ENCODE peak calls at places on chromosome 12, in nine cellular contexts. R, W, V, P, M, X, Y, H and T are unnamed samples.

GRCh38 chr12:17511369-17511768 is 578.6 kb downstream of the RERGL start:
- DNase-seq in X (no peak), M (no peak), V (no peak), R (no peak), P (no peak), Y (peak), H (no peak), W (no peak), T (no peak)

GRCh38 chr12:51441583-51441982 is 17.0 kb downstream of the SLC4A8 start:
- DNase-seq in X (no peak), Y (no peak), H (no peak), R (no peak), W (no peak), M (peak), P (no peak), V (peak), T (peak)

GRCh38 chr12:59087077-59087673 is 166.9 kb upstream of the LRIG3 start:
- DNase-seq in R (no peak), M (no peak), H (no peak), P (no peak), Y (no peak), W (peak), V (peak), X (no peak), T (no peak)

GRCh38 chr12:10249690-10250455 is 37.2 kb downstream of the GABARAPL1 start:
- DNase-seq in V (no peak), R (no peak), X (no peak), Y (no peak), W (no peak), H (no peak), M (no peak), P (no peak), T (no peak)

GRCh38 chr12:26046886-26047285 is 78.0 kb downstream of the BHLHE41 start:
- DNase-seq in P (no peak), R (no peak), X (no peak), M (no peak), V (no peak), W (no peak), H (no peak), Y (no peak), T (no peak)

GRCh38 chr12:52083638-52083996 is 4.1 kb downstream of the SMIM41 start:
- DNase-seq in H (no peak), P (no peak), V (no peak), Y (no peak), X (no peak), M (no peak), R (no peak), W (no peak), T (no peak)

GRCh38 chr12:6551496-6552139 is 4.2 kb downstream of the IFFO1 start:
- DNase-seq in R (no peak), M (no peak), P (no peak), X (no peak), Y (peak), W (no peak), H (peak), V (peak), T (no peak)

GRCh38 chr12:112185093-112185923 is 59.9 kb downstream of the TRAFD1 start:
- DNase-seq in P (no peak), Y (no peak), R (no peak), X (no peak), W (no peak), H (no peak), V (no peak), M (no peak), T (no peak)

GRCh38 chr12:24398605-24399004 is 449.1 kb upstream of the SOX5 start:
- DNase-seq in X (no peak), M (no peak), H (no peak), P (no peak), W (no peak), R (no peak), V (no peak), Y (no peak), T (no peak)

GRCh38 chr12:54047160-54047963 is 6.3 kb upstream of the HOXC4 start:
- DNase-seq in H (no peak), Y (no peak), P (no peak), V (no peak), M (no peak), R (no peak), X (no peak), W (no peak), T (no peak)

GRCh38 chr12:124543052-124543590 is 24.3 kb downstream of the NCOR2 start:
- DNase-seq in V (peak), X (no peak), P (no peak), W (no peak), M (no peak), Y (peak), H (no peak), R (no peak), T (no peak)

GRCh38 chr12:55700255-55701018 is 7.3 kb downstream of the ITGA7 start:
- DNase-seq in X (no peak), V (peak), P (no peak), W (no peak), M (peak), R (no peak), H (no peak), Y (no peak), T (no peak)

DNA sequence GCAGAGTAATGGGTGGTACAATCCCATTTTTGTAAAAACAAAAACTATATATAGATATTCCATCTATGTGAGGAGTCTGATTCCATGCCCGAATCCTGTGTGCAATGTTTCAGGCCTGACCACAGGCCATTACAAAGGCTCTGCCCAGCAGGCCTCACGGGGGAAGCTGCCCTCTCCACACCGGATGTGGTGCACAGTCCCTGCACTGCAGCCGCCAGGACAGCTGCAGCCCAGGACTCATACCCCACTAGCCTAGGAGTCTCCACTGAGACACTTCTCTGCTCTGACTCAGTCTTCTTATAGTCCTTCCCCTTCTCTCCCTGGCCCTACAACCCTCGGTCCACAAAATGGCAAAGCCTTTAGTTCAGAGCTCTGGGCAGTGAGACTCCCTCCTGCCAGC is 190.4 kb downstream of the PPM1H start:
- DNase-seq in H (peak), W (no peak), X (no peak), V (no peak), M (no peak), P (no peak), R (no peak), Y (no peak), T (no peak)
- H3K4me3 ChIP-seq in H (no peak), W (no peak), X (no peak), V (no peak), M (no peak), P (no peak), R (no peak), Y (no peak), T (no peak)

DNA sequence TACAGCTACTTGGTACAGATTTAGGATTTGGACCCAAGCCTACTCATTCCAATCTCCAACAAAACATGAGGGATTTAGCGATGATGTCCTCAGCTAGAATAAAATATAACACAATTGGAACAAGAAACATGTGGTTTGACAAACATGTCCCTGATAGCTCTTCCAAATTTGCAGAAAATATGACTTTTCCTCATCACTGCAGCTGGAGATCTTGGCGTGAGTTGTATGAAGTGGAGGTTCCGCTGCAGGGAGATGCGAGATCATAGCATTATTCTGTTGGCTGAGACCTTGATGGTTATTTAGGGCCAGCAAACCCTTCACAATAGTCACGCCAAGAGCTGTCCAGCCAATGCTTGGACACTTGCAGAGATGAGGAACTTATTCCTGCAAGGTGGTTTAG is 413.4 kb upstream of the TBX3 start:
- DNase-seq in H (no peak), W (no peak), M (no peak), V (no peak), P (no peak), Y (no peak), R (no peak), X (no peak), T (no peak)
- H3K27ac ChIP-seq in H (no peak), W (no peak), M (no peak), V (no peak), P (no peak), Y (no peak), R (no peak), X (no peak), T (no peak)

DNA sequence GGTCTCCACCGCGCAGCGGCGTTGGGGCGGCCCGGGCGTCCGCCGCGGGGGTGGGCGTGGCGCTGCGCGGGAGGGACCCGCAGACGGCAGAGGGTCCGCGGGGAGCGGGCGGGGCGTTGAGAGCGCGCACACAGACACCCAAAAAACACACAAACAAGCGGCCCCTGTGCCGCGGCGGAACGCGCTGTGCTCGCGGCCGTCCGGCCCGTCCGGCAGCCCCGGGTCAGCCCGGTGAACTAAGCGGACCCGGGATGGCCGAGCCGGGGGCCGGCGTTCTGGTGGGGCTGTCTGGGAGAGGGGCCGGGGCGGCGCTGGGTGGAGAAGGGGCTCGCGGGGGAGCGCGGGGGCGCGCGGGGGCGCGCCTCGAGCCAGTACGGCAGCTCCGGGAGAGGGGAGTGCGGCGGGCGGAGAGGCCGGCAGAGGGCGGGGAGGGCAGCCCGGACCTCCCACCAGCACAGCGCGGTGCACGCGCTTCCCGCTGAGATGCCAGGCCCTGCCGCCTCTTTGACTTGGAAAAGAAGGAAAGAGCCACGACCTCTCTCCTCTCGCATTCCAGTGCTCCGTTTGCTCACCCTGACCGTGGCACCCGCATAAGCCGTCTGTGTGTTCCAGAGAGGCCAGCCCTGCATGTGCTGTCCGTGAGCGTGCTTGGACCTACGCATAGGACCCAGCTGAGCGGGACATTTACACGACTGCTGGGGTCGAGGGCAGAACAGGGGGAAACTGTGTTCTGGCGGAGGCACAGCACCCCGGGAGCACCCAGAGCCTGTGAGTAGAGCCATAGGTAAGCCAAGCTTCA is 10.3 kb downstream of the SLC6A12 start:
- DNase-seq in R (no peak), V (no peak), H (no peak), Y (peak), M (no peak), X (peak), W (no peak), P (no peak), T (no peak)
- H3K4me3 ChIP-seq in R (no peak), V (peak), H (peak), Y (peak), M (peak), X (peak), W (peak), P (no peak), T (peak)

GRCh38 chr12:70176290-70176689 is 66.9 kb upstream of the CNOT2 start:
- DNase-seq in M (no peak), R (no peak), Y (no peak), P (no peak), H (no peak), V (no peak), W (no peak), X (no peak), T (no peak)

GRCh38 chr12:70178038-70178437 is 65.2 kb upstream of the CNOT2 start:
- DNase-seq in W (peak), V (peak), M (peak), R (no peak), Y (no peak), P (no peak), X (no peak), H (no peak), T (no peak)

GRCh38 chr12:70180140-70180539 is 63.1 kb upstream of the CNOT2 start:
- DNase-seq in P (no peak), M (no peak), V (no peak), X (no peak), H (no peak), Y (no peak), R (no peak), W (no peak), T (no peak)

DNA sequence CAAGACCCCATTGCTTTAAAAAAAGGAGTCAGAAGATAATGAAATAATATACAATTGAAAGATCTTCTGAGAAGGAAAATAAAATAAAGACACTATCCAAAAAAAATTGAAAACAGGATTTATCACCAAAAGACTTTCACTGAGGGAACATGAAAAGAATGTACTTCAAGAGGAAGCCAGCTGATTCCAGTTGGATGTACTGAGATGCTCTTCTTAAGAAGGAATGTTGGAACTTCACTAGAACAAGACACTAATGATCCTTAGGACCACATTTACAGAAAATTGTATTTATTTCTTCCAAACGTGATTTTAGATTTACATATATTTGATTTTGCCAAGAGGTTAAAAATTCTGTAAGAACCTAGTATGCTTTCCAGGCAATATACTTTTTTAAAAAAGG is 65.6 kb upstream of the CNOT2 start:
- DNase-seq in W (no peak), Y (no peak), M (no peak), H (no peak), P (no peak), X (no peak), R (no peak), V (peak), T (no peak)
- H3K27ac ChIP-seq in W (no peak), Y (no peak), M (no peak), H (no peak), P (no peak), X (no peak), R (no peak), V (no peak), T (no peak)